ENCODE peak calls at places on chromosomes 7 and 10, in seven cellular contexts. G is coronary artery, S is BE2C, A is fibroblast of pulmonary artery, Y is astrocyte, V is adrenal gland, L is cardiac muscle cell. M is an unnamed sample.

GRCh38 chr7:27158436-27159277 is 2.2 kb upstream of the HOXA7 start:
- DNase-seq in A (no peak), L (no peak), S (peak; percentile 4), G (no peak), Y (no peak), V (peak; percentile 50), M (peak; percentile 6)

GRCh38 chr10:44293306-44293778 is 91.6 kb downstream of the CXCL12 start:
- DNase-seq in Y (no peak), L (peak; percentile 32), G (no peak), A (no peak), S (no peak), V (no peak), M (no peak)

GRCh38 chr10:71201921-71202713 is 10.3 kb upstream of the UNC5B start:
- DNase-seq in S (peak; percentile 70), G (no peak), L (no peak), Y (no peak), A (no peak), V (no peak), M (no peak)

GRCh38 chr7:55423891-55424290 is 58.8 kb downstream of the LANCL2 start:
- DNase-seq in S (no peak), G (no peak), Y (no peak), L (no peak), A (no peak), V (no peak), M (no peak)

GRCh38 chr10:68153473-68154210 is 44.4 kb downstream of the MYPN start:
- DNase-seq in G (peak; percentile 72), L (peak; percentile 92), Y (peak; percentile 99), V (peak; percentile 93), S (peak; percentile 71), A (peak; percentile 96), M (no peak)

GRCh38 chr10:78299861-78300453 is 266.3 kb downstream of the RPS24 start:
- DNase-seq in L (no peak), Y (no peak), A (no peak), V (peak; percentile 74), S (no peak), G (peak; percentile 67), M (no peak)

GRCh38 chr7:127366680-127367079 is 25.8 kb downstream of the ZNF800 start:
- DNase-seq in G (no peak), S (peak; percentile 61), A (no peak), Y (no peak), V (no peak), L (no peak), M (no peak)

GRCh38 chr7:143399151-143399550 is 9.5 kb downstream of the EPHA1 start:
- DNase-seq in Y (no peak), V (peak; percentile 47), G (no peak), L (no peak), A (no peak), S (no peak), M (no peak)

GRCh38 chr10:46301721-46302479 is 15.1 kb downstream of the ANTXRL start:
- DNase-seq in G (peak; percentile 50), L (no peak), V (peak; percentile 30), S (no peak), A (no peak), Y (no peak), M (no peak)

GRCh38 chr10:88385601-88386203 is 197.4 kb downstream of the RNLS start:
- DNase-seq in L (no peak), A (no peak), V (peak; percentile 57), S (peak; percentile 10), Y (no peak), G (no peak), M (no peak)

GRCh38 chr10:67609996-67610793 is 85.8 kb downstream of the CTNNA3 start:
- DNase-seq in Y (peak; percentile 79), L (peak; percentile 45), V (no peak), S (no peak), A (peak; percentile 53), G (no peak), M (no peak)

GRCh38 chr10:116521424-116522305 is 24.1 kb upstream of the PNLIP start:
- DNase-seq in A (peak; percentile 62), S (peak; percentile 25), V (peak; percentile 53), Y (peak; percentile 14), G (no peak), L (peak; percentile 55), M (peak; percentile 43)

GRCh38 chr10:36446873-36447272 is 678.5 kb upstream of the ANKRD30A start:
- DNase-seq in A (no peak), L (peak; percentile 37), Y (no peak), S (peak; percentile 63), V (peak; percentile 57), G (no peak), M (no peak)

DNA sequence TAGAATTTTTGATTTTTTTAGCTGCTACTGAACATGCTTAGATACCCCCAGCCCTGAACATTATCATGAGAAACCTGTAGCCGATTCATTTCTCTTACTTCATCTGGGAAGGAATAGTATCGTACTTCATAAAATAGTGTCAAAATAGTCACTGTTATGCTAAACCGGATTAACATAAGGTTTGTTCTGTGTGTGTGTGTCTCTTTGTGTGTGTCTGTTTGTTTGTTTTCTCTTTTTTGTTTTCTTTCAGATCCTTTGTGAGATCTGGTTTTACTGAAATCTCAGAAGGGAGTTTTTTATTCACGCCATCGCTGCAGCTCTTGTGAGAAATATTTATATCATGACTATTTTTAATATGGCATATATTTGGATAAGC is 762 bp downstream of the LGI1 start:
- DNase-seq in V (no peak), A (no peak), S (no peak), G (no peak), Y (no peak), L (no peak), M (no peak)
- H3K4me3 ChIP-seq in V (no peak overlapping the region), A (no peak overlapping the region), S (no peak overlapping the region), G (peak overlapping the region; percentile 66), Y (no peak overlapping the region), L (no peak overlapping the region), M (no peak overlapping the region)

DNA sequence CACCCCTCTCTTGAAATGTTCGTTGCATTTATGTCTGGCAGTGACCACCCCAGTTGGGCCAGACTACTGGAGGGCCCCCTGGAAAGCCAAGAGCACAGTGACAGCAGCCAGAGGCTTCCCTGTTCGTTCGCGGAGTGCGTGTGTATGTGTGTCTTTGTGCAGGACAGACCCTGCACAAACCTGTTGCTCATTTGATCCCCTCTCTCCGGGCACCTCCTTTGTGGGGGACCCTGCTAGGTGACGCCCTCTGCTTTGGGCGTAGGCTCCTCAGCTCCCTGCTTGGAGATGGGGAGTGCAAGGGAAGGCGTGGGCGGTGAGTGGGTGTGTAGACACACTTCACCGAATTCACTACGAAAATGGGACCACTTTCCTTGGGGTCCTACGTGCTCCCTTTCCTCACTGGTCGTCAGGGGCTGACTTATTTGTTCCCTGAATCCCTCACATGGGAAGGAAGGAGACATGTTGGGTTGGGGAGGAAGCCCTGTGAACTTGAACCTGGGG is 38.7 kb downstream of the AGAP3 start:
- DNase-seq in S (no peak), Y (no peak), L (no peak), G (no peak), A (no peak), V (no peak), M (no peak)
- H3K4me3 ChIP-seq in S (no peak overlapping the region), Y (no peak overlapping the region), L (no peak overlapping the region), G (peak overlapping the region; percentile 70), A (no peak overlapping the region), V (no peak overlapping the region), M (no peak overlapping the region)

GRCh38 chr10:49185213-49185612 is 3.0 kb downstream of the TMEM273 start:
- DNase-seq in Y (no peak), S (no peak), L (no peak), V (no peak), G (peak; percentile 35), A (no peak), M (no peak)
- H3K4me3 ChIP-seq in Y (no peak overlapping the region), S (no peak overlapping the region), L (no peak overlapping the region), V (no peak overlapping the region), G (no peak overlapping the region), A (no peak overlapping the region), M (no peak overlapping the region)

GRCh38 chr10:17199351-17199804 is 2.1 kb downstream of the TRDMT1 start:
- DNase-seq in S (peak; percentile 14), A (peak; percentile 62), V (no peak), L (peak; percentile 68), G (no peak), Y (peak; percentile 60), M (no peak)
- H3K4me3 ChIP-seq in S (peak overlapping the region; percentile 88), A (peak overlapping the region; percentile 70), V (no peak overlapping the region), L (peak overlapping the region; percentile 40), G (peak overlapping the region; percentile 84), Y (peak overlapping the region; percentile 56), M (no peak overlapping the region)

GRCh38 chr7:35533877-35534276 is 161.1 kb downstream of the HERPUD2 start:
- DNase-seq in V (no peak), Y (no peak), A (no peak), L (no peak), G (no peak), S (no peak), M (no peak)

GRCh38 chr7:35536396-35536826 is 158.5 kb downstream of the HERPUD2 start:
- DNase-seq in A (no peak), V (no peak), S (no peak), G (no peak), Y (no peak), L (no peak), M (no peak)

DNA sequence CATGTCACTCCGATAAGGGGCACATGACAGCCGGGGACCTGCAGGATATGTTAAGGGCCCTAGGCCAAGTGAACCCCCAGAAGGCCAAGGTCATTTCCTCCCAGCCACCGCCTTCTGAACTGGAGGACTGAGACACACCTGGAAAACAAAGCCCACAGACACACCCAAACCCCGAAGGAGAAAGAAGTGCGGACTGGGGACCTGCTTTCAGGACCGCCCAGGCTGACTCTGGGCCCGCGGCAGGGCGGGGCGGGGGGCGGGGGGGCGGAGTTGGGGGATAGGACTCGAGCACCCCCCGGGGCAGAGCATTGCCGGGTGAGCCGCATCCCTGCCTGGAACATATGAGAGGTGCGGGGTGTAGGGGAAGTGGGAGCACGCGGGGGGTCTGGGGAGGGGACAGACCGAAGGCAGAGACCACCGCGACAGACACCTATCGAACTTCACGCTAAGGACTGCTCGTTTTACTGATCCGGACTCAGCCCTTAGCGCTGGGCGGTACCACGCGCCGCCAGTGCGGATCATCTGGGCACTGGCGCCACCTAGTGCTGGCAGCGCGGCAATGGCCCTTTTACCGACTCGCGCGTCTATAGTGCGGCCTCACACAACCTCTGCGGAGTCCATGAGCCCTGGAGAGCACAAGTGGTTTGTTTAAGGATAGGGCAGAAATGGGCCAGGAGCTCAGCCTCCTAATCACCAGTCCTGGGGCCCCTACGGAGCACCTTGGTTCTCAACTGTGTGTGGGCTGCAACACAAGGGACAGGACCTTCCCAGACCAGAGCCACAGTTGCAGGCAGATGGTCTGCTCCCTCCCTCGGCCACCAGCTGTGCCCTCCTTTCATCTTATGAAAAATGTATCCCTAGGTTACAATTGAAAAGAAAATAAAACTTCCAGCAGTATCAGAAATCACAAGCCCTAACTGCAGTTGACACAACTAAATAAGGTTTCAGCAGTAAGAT is 157.6 kb downstream of the HERPUD2 start:
- DNase-seq in S (peak; percentile 80), A (peak; percentile 77), Y (peak; percentile 33), L (peak; percentile 82), V (peak; percentile 90), G (peak; percentile 79), M (peak; percentile 77)
- H3K4me3 ChIP-seq in S (peak overlapping the region; percentile 53), A (peak overlapping the region; percentile 39), Y (peak overlapping the region; percentile 49), L (peak overlapping the region; percentile 36), V (no peak overlapping the region), G (peak overlapping the region; percentile 72), M (peak overlapping the region; percentile 32)

M was measured in WERI-Rb-1.